ENCODE peak calls at places on chromosomes 5 and 9, in six cellular contexts. Y is A172; B is astrocyte of the spinal cord; J is T-helper 9 cell; P is naive thymus-derived CD4-positive, alpha-beta T cell; G is fibroblast of lung. X is an unnamed sample.

GRCh38 chr5:82885657-82886389 is 191.4 kb downstream of the TMEM167A start:
- DNase-seq in Y (peak; percentile 32), B (peak; percentile 80), J (no peak), P (no peak), G (peak; percentile 78), X (no peak)

GRCh38 chr5:15521349-15521937 is 21.5 kb downstream of the FBXL7 start:
- DNase-seq in Y (no peak), B (no peak), J (no peak), P (no peak), G (peak; percentile 31), X (no peak)

GRCh38 chr5:72653586-72653985 is 146.4 kb upstream of the ZNF366 start:
- DNase-seq in Y (no peak), B (no peak), J (no peak), P (no peak), G (no peak), X (no peak)

GRCh38 chr5:77719666-77720363 is 56.3 kb downstream of the TBCA start:
- DNase-seq in Y (no peak), B (no peak), J (no peak), P (no peak), G (no peak), X (no peak)

GRCh38 chr5:139975306-139975705 is 67.8 kb downstream of the NRG2 start:
- DNase-seq in Y (no peak), B (no peak), J (no peak), P (no peak), G (no peak), X (no peak)

GRCh38 chr5:1568201-1568979 is 44.6 kb upstream of the LPCAT1 start:
- DNase-seq in Y (peak; percentile 82), B (peak; percentile 79), J (no peak), P (no peak), G (peak; percentile 85), X (no peak)

GRCh38 chr5:139952464-139953070 is 90.5 kb downstream of the NRG2 start:
- DNase-seq in Y (no peak), B (no peak), J (no peak), P (no peak), G (no peak), X (no peak)

GRCh38 chr5:114266374-114266773 is 95.5 kb upstream of the KCNN2 start:
- DNase-seq in Y (no peak), B (no peak), J (no peak), P (no peak), G (no peak), X (no peak)

GRCh38 chr5:121174351-121174750 is 677.3 kb upstream of the FTMT start:
- DNase-seq in Y (no peak), B (no peak), J (no peak), P (no peak), G (no peak), X (no peak)

GRCh38 chr5:1201327-1202025 is at the start of gene SLC6A19:
- DNase-seq in Y (no peak), B (no peak), J (no peak), P (no peak), G (no peak), X (no peak)

GRCh38 chr5:176610430-176610763 is 441 bp upstream of the GPRIN1 start:
- DNase-seq in Y (no peak), B (no peak), J (no peak), P (no peak), G (no peak), X (no peak)

GRCh38 chr9:105129731-105130130 is 114.7 kb upstream of the SLC44A1 start:
- DNase-seq in Y (no peak), B (no peak), J (no peak), P (no peak), G (no peak), X (no peak)